ENCODE peak calls at places on chromosomes 1 and 21, in seven cellular contexts. One of them, this sample, is unnamed.
A peak's percentile ranks its signal among the peaks of the same experiment; 100 is the strongest.

GRCh38 chr1:75632350-75632949 is 21.5 kb upstream of the SLC44A5 start:
- DNase-seq in EL: peak; percentile 26
- DNase-seq in tibial nerve: no peak
- DNase-seq in uterus: no peak
- DNase-seq in NCI-H1092: no peak
- DNase-seq in GM23248: peak; percentile 56
- DNase-seq in stimulated activated CD8-positive, alpha-beta memory T cell treated with anti-CD3 and anti-CD28 coated beads, Interleukin-2, amount 100 ng/mL, for 48 hours: no peak
- DNase-seq in this sample: no peak

GRCh38 chr1:29196863-29197589 is 15.3 kb upstream of the SRSF4 start:
- DNase-seq in EL: peak; percentile 89
- DNase-seq in tibial nerve: no peak
- DNase-seq in uterus: no peak
- DNase-seq in NCI-H1092: no peak
- DNase-seq in GM23248: peak; percentile 93
- DNase-seq in stimulated activated CD8-positive, alpha-beta memory T cell treated with anti-CD3 and anti-CD28 coated beads, Interleukin-2, amount 100 ng/mL, for 48 hours: no peak
- DNase-seq in this sample: no peak

GRCh38 chr21:32572574-32573420 is 12.5 kb downstream of the TCP10L start:
- DNase-seq in EL: no peak
- DNase-seq in tibial nerve: no peak
- DNase-seq in uterus: no peak
- DNase-seq in NCI-H1092: no peak
- DNase-seq in GM23248: no peak
- DNase-seq in stimulated activated CD8-positive, alpha-beta memory T cell treated with anti-CD3 and anti-CD28 coated beads, Interleukin-2, amount 100 ng/mL, for 48 hours: no peak
- DNase-seq in this sample: no peak

GRCh38 chr1:63936276-63936675 is 162.5 kb downstream of the ROR1 start:
- DNase-seq in EL: peak; percentile 25
- DNase-seq in tibial nerve: no peak
- DNase-seq in uterus: no peak
- DNase-seq in NCI-H1092: no peak
- DNase-seq in GM23248: no peak
- DNase-seq in stimulated activated CD8-positive, alpha-beta memory T cell treated with anti-CD3 and anti-CD28 coated beads, Interleukin-2, amount 100 ng/mL, for 48 hours: no peak
- DNase-seq in this sample: no peak

GRCh38 chr1:156750932-156751723 is at the start of gene HDGF:
- DNase-seq in EL: peak; percentile 40
- DNase-seq in tibial nerve: peak; percentile 32
- DNase-seq in uterus: peak; percentile 63
- DNase-seq in NCI-H1092: peak; percentile 45
- DNase-seq in GM23248: peak; percentile 73
- DNase-seq in stimulated activated CD8-positive, alpha-beta memory T cell treated with anti-CD3 and anti-CD28 coated beads, Interleukin-2, amount 100 ng/mL, for 48 hours: no peak
- DNase-seq in this sample: peak; percentile 83

GRCh38 chr1:182588460-182589396 is at the start of gene RNASEL:
- DNase-seq in EL: peak; percentile 78
- DNase-seq in tibial nerve: peak; percentile 60
- DNase-seq in uterus: peak; percentile 81
- DNase-seq in NCI-H1092: no peak
- DNase-seq in GM23248: peak; percentile 89
- DNase-seq in stimulated activated CD8-positive, alpha-beta memory T cell treated with anti-CD3 and anti-CD28 coated beads, Interleukin-2, amount 100 ng/mL, for 48 hours: peak; percentile 42
- DNase-seq in this sample: peak; percentile 70

GRCh38 chr21:41664881-41665765 is 101.7 kb downstream of the RIPK4 start:
- DNase-seq in EL: peak; percentile 71
- DNase-seq in tibial nerve: peak; percentile 24
- DNase-seq in uterus: no peak
- DNase-seq in NCI-H1092: no peak
- DNase-seq in GM23248: peak; percentile 96
- DNase-seq in stimulated activated CD8-positive, alpha-beta memory T cell treated with anti-CD3 and anti-CD28 coated beads, Interleukin-2, amount 100 ng/mL, for 48 hours: no peak
- DNase-seq in this sample: peak; percentile 82

GRCh38 chr1:33137800-33138199 is 44.0 kb downstream of the TRIM62 start:
- DNase-seq in EL: peak; percentile 42
- DNase-seq in tibial nerve: no peak
- DNase-seq in uterus: no peak
- DNase-seq in NCI-H1092: peak; percentile 42
- DNase-seq in GM23248: peak; percentile 20
- DNase-seq in stimulated activated CD8-positive, alpha-beta memory T cell treated with anti-CD3 and anti-CD28 coated beads, Interleukin-2, amount 100 ng/mL, for 48 hours: peak; percentile 32
- DNase-seq in this sample: no peak

GRCh38 chr21:43321111-43321510 is 105.8 kb downstream of the SIK1 start:
- DNase-seq in EL: peak; percentile 88
- DNase-seq in tibial nerve: no peak
- DNase-seq in uterus: no peak
- DNase-seq in NCI-H1092: no peak
- DNase-seq in GM23248: peak; percentile 20
- DNase-seq in stimulated activated CD8-positive, alpha-beta memory T cell treated with anti-CD3 and anti-CD28 coated beads, Interleukin-2, amount 100 ng/mL, for 48 hours: no peak
- DNase-seq in this sample: no peak